ENCODE peak calls at places on chromosomes 5 and 9, in five cellular contexts. I is neural progenitor cell, H is AG10803, N is psoas muscle, U is fibroblast of mammary gland. Z is an unnamed sample.

GRCh38 chr5:113204525-113205161 is 228.0 kb downstream of the DCP2 start:
- DNase-seq in I (no peak), H (peak), N (peak), U (peak), Z (peak)

GRCh38 chr9:87686520-87687090 is 39.3 kb upstream of the CTSL start:
- DNase-seq in I (no peak), H (no peak), N (no peak), U (no peak), Z (no peak)

GRCh38 chr5:30051976-30052375 is 1141.5 kb upstream of the CDH6 start:
- DNase-seq in I (no peak), H (no peak), N (no peak), U (no peak), Z (no peak)

GRCh38 chr9:121727295-121728028 is 76.0 kb downstream of the DAB2IP start:
- DNase-seq in I (no peak), H (no peak), N (no peak), U (no peak), Z (peak)

GRCh38 chr5:65738305-65738704 is 16.3 kb downstream of the NLN start:
- DNase-seq in I (no peak), H (no peak), N (no peak), U (no peak), Z (no peak)

GRCh38 chr5:1555011-1555807 is 31.4 kb upstream of the LPCAT1 start:
- DNase-seq in I (no peak), H (peak), N (no peak), U (no peak), Z (no peak)

GRCh38 chr5:93748875-93749397 is 7.5 kb upstream of the POU5F2 start:
- DNase-seq in I (no peak), H (no peak), N (no peak), U (no peak), Z (no peak)

GRCh38 chr9:79387091-79387490 is 184.7 kb upstream of the TLE4 start:
- DNase-seq in I (no peak), H (no peak), N (no peak), U (no peak), Z (no peak)

DNA sequence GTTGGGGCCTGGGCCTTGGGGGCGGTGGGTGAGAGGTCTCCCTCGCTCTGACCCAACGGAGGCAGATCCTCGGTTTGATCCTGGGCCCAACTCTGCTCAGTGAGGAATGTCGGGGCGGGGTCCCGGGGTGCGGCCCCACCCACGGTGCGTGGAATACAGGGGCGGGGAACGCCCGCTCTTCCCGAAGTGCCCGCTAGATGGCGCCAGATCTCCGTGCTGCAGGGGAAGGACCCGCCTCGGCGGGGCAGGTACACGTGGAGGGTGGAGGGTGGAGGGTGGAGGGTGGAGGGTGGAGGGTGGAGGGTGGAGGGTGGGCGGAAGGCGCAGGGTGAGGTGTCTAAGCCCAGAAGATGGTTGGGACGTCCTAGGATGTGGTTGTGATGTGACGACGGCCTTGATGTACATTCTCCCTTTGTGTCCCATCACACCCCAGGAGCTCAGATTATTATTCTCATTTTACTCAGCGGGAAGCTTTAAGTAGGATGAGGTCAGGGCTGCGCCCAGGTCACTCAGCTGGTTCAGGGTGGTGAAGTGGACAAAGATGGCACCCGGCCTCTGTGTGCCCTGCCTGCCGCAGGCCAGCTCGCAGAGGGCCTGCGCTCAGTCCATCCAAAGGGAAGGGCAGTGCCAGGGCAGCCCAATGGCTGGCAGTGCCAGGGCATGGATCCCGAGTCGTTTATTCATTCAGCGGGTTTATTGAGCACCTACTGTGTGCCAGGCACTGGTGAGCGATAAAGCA is 9.4 kb upstream of the RPS14 start:
- DNase-seq in I (peak), H (peak), N (peak), U (peak), Z (peak)
- H3K4me3 ChIP-seq in I (peak), H (peak), N (peak), U (peak), Z (peak)

GRCh38 chr9:131237311-131237710 is 39.0 kb downstream of the FAM78A start:
- DNase-seq in I (no peak), H (no peak), N (no peak), U (no peak), Z (no peak)
- H3K4me3 ChIP-seq in I (no peak), H (no peak), N (no peak), U (no peak), Z (no peak)

DNA sequence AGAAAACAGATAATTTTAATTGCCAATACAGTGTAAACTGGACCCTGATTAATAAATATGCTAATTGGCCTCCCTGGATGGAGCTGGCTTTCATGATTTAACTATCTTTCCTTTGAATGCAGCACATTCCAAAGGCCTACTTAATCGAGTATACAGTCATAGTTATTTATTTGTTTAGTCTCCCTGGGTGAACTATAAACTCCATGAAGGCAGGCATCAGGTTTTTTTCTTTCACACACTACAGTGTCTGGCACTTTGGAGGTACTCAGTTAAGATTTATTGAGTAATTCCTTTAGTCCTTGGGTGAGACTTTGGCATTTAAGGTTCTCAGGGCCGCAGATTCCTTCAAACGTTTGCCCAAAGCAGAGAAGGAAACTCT is 20.4 kb downstream of the RUSC2 start:
- DNase-seq in I (no peak), H (no peak), N (no peak), U (no peak), Z (no peak)
- H3K4me3 ChIP-seq in I (no peak), H (no peak), N (no peak), U (no peak), Z (no peak)

GRCh38 chr5:79800979-79801827 is 111.6 kb downstream of the CMYA5 start:
- DNase-seq in I (no peak), H (peak), N (no peak), U (peak), Z (no peak)
- H3K4me3 ChIP-seq in I (no peak), H (no peak), N (no peak), U (no peak), Z (no peak)

DNA sequence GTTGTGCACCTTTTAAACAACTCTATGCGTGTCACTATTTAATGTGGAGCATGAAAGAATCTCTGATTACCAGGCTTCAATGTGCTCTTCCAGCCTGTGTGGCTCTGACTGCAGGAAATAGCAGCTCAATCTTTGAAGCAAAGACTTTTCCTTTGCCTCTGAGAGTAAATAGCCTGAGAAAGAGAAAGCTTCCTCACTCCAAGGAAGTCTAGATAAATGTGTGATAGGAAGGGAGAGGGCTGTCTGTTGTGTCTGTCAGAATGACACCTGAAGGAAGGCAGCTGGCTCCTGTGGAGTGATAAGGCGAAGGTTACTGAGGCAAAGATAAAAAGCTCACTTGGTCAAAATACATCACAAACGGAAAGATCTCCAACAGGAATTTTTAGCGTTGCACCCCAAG is 205.3 kb upstream of the HAPLN1 start:
- DNase-seq in I (no peak), H (no peak), N (no peak), U (no peak), Z (no peak)
- H3K4me3 ChIP-seq in I (no peak), H (no peak), N (no peak), U (no peak), Z (no peak)